ENCODE peak calls at places on chromosomes 5 and 9, in ten cellular contexts. One of them, this sample, is unnamed.

GRCh38 chr5:1767524-1768282 is 31.9 kb downstream of the MRPL36 start:
- DNase-seq in IMR-90: no peak
- DNase-seq in BJ: no peak
- DNase-seq in fibroblast of pulmonary artery: no peak
- DNase-seq in GM12865: no peak
- DNase-seq in left lung: peak; percentile 67
- DNase-seq in AG10803: no peak
- DNase-seq in PC-3: no peak
- DNase-seq in pancreas: peak; percentile 56
- DNase-seq in upper lobe of left lung: no peak
- DNase-seq in this sample: no peak

GRCh38 chr9:130763585-130764200 is 70.1 kb downstream of the EXOSC2 start:
- DNase-seq in IMR-90: no peak
- DNase-seq in BJ: no peak
- DNase-seq in fibroblast of pulmonary artery: no peak
- DNase-seq in GM12865: no peak
- DNase-seq in left lung: no peak
- DNase-seq in AG10803: no peak
- DNase-seq in PC-3: no peak
- DNase-seq in pancreas: no peak
- DNase-seq in upper lobe of left lung: no peak
- DNase-seq in this sample: no peak

GRCh38 chr9:101605547-101605946 is 10.8 kb upstream of the PPP3R2 start:
- DNase-seq in IMR-90: no peak
- DNase-seq in BJ: no peak
- DNase-seq in fibroblast of pulmonary artery: no peak
- DNase-seq in GM12865: no peak
- DNase-seq in left lung: no peak
- DNase-seq in AG10803: no peak
- DNase-seq in PC-3: no peak
- DNase-seq in pancreas: no peak
- DNase-seq in upper lobe of left lung: no peak
- DNase-seq in this sample: no peak

GRCh38 chr5:168820776-168821302 is 241.7 kb upstream of the PANK3 start:
- DNase-seq in IMR-90: no peak
- DNase-seq in BJ: no peak
- DNase-seq in fibroblast of pulmonary artery: no peak
- DNase-seq in GM12865: no peak
- DNase-seq in left lung: no peak
- DNase-seq in AG10803: no peak
- DNase-seq in PC-3: no peak
- DNase-seq in pancreas: no peak
- DNase-seq in upper lobe of left lung: no peak
- DNase-seq in this sample: no peak

GRCh38 chr9:133916159-133916541 is 76.0 kb downstream of the VAV2 start:
- DNase-seq in IMR-90: no peak
- DNase-seq in BJ: no peak
- DNase-seq in fibroblast of pulmonary artery: peak; percentile 46
- DNase-seq in GM12865: no peak
- DNase-seq in left lung: peak; percentile 49
- DNase-seq in AG10803: no peak
- DNase-seq in PC-3: no peak
- DNase-seq in pancreas: peak; percentile 60
- DNase-seq in upper lobe of left lung: no peak
- DNase-seq in this sample: no peak

GRCh38 chr5:148740966-148741742 is 85.3 kb upstream of the ADRB2 start:
- DNase-seq in IMR-90: peak; percentile 85
- DNase-seq in BJ: peak; percentile 51
- DNase-seq in fibroblast of pulmonary artery: peak; percentile 85
- DNase-seq in GM12865: peak; percentile 61
- DNase-seq in left lung: no peak
- DNase-seq in AG10803: peak; percentile 80
- DNase-seq in PC-3: peak; percentile 96
- DNase-seq in pancreas: no peak
- DNase-seq in upper lobe of left lung: no peak
- DNase-seq in this sample: peak; percentile 84

GRCh38 chr9:13613296-13613695 is 333.8 kb upstream of the MPDZ start:
- DNase-seq in IMR-90: no peak
- DNase-seq in BJ: no peak
- DNase-seq in fibroblast of pulmonary artery: no peak
- DNase-seq in GM12865: no peak
- DNase-seq in left lung: no peak
- DNase-seq in AG10803: no peak
- DNase-seq in PC-3: no peak
- DNase-seq in pancreas: no peak
- DNase-seq in upper lobe of left lung: no peak
- DNase-seq in this sample: no peak

GRCh38 chr5:100965291-100965690 is 62.2 kb upstream of the ST8SIA4 start:
- DNase-seq in IMR-90: no peak
- DNase-seq in BJ: no peak
- DNase-seq in fibroblast of pulmonary artery: no peak
- DNase-seq in GM12865: no peak
- DNase-seq in left lung: no peak
- DNase-seq in AG10803: no peak
- DNase-seq in PC-3: no peak
- DNase-seq in pancreas: no peak
- DNase-seq in upper lobe of left lung: no peak
- DNase-seq in this sample: no peak

GRCh38 chr9:15278839-15279238 is 28.2 kb downstream of the TTC39B start:
- DNase-seq in IMR-90: no peak
- DNase-seq in BJ: no peak
- DNase-seq in fibroblast of pulmonary artery: no peak
- DNase-seq in GM12865: no peak
- DNase-seq in left lung: no peak
- DNase-seq in AG10803: no peak
- DNase-seq in PC-3: no peak
- DNase-seq in pancreas: no peak
- DNase-seq in upper lobe of left lung: no peak
- DNase-seq in this sample: no peak

GRCh38 chr5:135832263-135832555 is 2.3 kb upstream of the SLC25A48 start:
- DNase-seq in IMR-90: no peak
- DNase-seq in BJ: no peak
- DNase-seq in fibroblast of pulmonary artery: no peak
- DNase-seq in GM12865: no peak
- DNase-seq in left lung: no peak
- DNase-seq in AG10803: no peak
- DNase-seq in PC-3: no peak
- DNase-seq in pancreas: no peak
- DNase-seq in upper lobe of left lung: no peak
- DNase-seq in this sample: no peak

GRCh38 chr5:145856285-145856818 is 16.5 kb downstream of the GRXCR2 start:
- DNase-seq in IMR-90: peak; percentile 83
- DNase-seq in BJ: no peak
- DNase-seq in fibroblast of pulmonary artery: peak; percentile 68
- DNase-seq in GM12865: no peak
- DNase-seq in left lung: peak; percentile 77
- DNase-seq in AG10803: peak; percentile 53
- DNase-seq in PC-3: no peak
- DNase-seq in pancreas: peak; percentile 47
- DNase-seq in upper lobe of left lung: peak; percentile 40
- DNase-seq in this sample: peak; percentile 36

DNA sequence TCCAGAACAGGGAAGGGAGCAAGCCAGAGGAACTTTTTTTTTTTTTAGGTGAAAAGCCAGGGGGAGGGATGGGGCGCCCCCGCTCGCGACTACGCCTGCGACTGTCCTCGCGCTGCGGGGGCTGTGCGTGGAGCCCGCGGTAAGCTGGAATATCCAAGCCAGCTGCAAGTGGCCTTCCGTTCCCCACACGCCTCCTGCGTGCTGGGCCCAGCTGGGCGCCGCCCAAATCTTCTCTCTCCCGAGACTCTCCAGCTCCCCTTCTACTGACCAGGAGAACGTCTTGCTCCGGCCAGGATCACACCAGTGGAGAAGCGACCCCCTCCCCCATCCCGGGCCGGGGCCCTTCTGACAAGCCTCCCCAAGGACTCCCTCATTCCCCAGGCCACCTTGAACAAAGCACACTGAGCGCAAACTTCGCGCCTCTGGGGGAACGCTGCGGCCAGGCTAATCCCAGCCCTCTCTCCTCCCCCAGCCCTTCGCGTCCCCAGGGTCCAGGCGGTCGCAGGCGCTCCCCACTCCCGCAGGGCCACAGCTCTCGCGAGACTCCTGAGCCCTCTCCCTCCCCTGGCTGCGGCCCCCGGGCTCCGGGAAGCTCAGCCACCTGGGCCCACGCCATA is 6.6 kb downstream of the BARX1 start:
- DNase-seq in IMR-90: no peak
- DNase-seq in BJ: no peak
- DNase-seq in fibroblast of pulmonary artery: no peak
- DNase-seq in GM12865: no peak
- DNase-seq in left lung: no peak
- DNase-seq in AG10803: no peak
- DNase-seq in PC-3: no peak
- DNase-seq in pancreas: no peak
- DNase-seq in upper lobe of left lung: no peak
- DNase-seq in this sample: no peak
- H3K4me3 ChIP-seq in IMR-90: no peak overlapping the region
- H3K4me3 ChIP-seq in BJ: no peak overlapping the region
- H3K4me3 ChIP-seq in fibroblast of pulmonary artery: no peak overlapping the region
- H3K4me3 ChIP-seq in GM12865: no peak overlapping the region
- H3K4me3 ChIP-seq in left lung: no peak overlapping the region
- H3K4me3 ChIP-seq in AG10803: no peak overlapping the region
- H3K4me3 ChIP-seq in PC-3: no peak overlapping the region
- H3K4me3 ChIP-seq in pancreas: no peak overlapping the region
- H3K4me3 ChIP-seq in upper lobe of left lung: no peak overlapping the region
- H3K4me3 ChIP-seq in this sample: no peak overlapping the region

GRCh38 chr5:62722360-62722759 is 143.7 kb downstream of the LRRC70 start:
- DNase-seq in IMR-90: no peak
- DNase-seq in BJ: no peak
- DNase-seq in fibroblast of pulmonary artery: no peak
- DNase-seq in GM12865: no peak
- DNase-seq in left lung: no peak
- DNase-seq in AG10803: no peak
- DNase-seq in PC-3: no peak
- DNase-seq in pancreas: no peak
- DNase-seq in upper lobe of left lung: no peak
- DNase-seq in this sample: no peak

GRCh38 chr5:62718368-62718767 is 139.7 kb downstream of the LRRC70 start:
- DNase-seq in IMR-90: no peak
- DNase-seq in BJ: no peak
- DNase-seq in fibroblast of pulmonary artery: peak; percentile 21
- DNase-seq in GM12865: peak; percentile 6
- DNase-seq in left lung: no peak
- DNase-seq in AG10803: peak; percentile 1
- DNase-seq in PC-3: no peak
- DNase-seq in pancreas: no peak
- DNase-seq in upper lobe of left lung: no peak
- DNase-seq in this sample: peak; percentile 4

GRCh38 chr5:62717211-62717927 is 138.8 kb downstream of the LRRC70 start:
- DNase-seq in IMR-90: no peak
- DNase-seq in BJ: no peak
- DNase-seq in fibroblast of pulmonary artery: peak; percentile 3
- DNase-seq in GM12865: no peak
- DNase-seq in left lung: no peak
- DNase-seq in AG10803: no peak
- DNase-seq in PC-3: no peak
- DNase-seq in pancreas: no peak
- DNase-seq in upper lobe of left lung: no peak
- DNase-seq in this sample: no peak

GRCh38 chr5:62719061-62719730 is 140.6 kb downstream of the LRRC70 start:
- DNase-seq in IMR-90: no peak
- DNase-seq in BJ: no peak
- DNase-seq in fibroblast of pulmonary artery: no peak
- DNase-seq in GM12865: no peak
- DNase-seq in left lung: no peak
- DNase-seq in AG10803: no peak
- DNase-seq in PC-3: no peak
- DNase-seq in pancreas: no peak
- DNase-seq in upper lobe of left lung: no peak
- DNase-seq in this sample: no peak

DNA sequence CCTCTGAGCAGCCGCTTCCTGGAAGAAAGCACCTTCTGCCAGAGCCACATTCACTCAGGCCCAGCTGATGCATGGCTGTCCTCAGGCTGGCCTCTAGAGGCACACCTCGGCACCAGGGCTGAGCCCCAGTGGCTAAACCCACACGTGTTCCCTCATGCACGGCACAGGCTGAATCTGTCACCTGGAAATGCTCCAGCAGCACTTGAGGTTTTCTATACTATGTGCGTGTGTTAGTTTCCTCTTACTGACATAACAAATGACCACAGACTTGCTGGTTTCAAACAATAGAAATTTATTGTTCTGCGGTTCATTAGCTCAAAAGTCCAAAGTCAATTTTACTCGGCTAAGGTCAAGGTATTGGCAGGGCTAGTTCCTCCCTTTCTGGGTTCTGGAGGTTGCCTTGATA is 141.4 kb downstream of the LRRC70 start:
- DNase-seq in IMR-90: peak; percentile 21
- DNase-seq in BJ: no peak
- DNase-seq in fibroblast of pulmonary artery: peak; percentile 17
- DNase-seq in GM12865: peak; percentile 70
- DNase-seq in left lung: no peak
- DNase-seq in AG10803: peak; percentile 12
- DNase-seq in PC-3: peak; percentile 41
- DNase-seq in pancreas: no peak
- DNase-seq in upper lobe of left lung: peak; percentile 24
- DNase-seq in this sample: no peak
- TF ChIP-seq CTCF in IMR-90: peak; percentile 15
- TF ChIP-seq CTCF in BJ: peak; percentile 19
- TF ChIP-seq CTCF in fibroblast of pulmonary artery: peak; percentile 33
- TF ChIP-seq CTCF in GM12865: peak; percentile 45
- TF ChIP-seq CTCF in left lung: no peak
- TF ChIP-seq CTCF in AG10803: no peak
- TF ChIP-seq CTCF in PC-3: peak; percentile 38
- TF ChIP-seq CTCF in pancreas: no peak
- TF ChIP-seq CTCF in upper lobe of left lung: peak; percentile 17
- TF ChIP-seq CTCF in this sample: peak; percentile 21

GRCh38 chr9:137218754-137219271 is 3.2 kb downstream of the RNF208 start:
- DNase-seq in IMR-90: peak; percentile 34
- DNase-seq in BJ: no peak
- DNase-seq in fibroblast of pulmonary artery: peak; percentile 60
- DNase-seq in GM12865: no peak
- DNase-seq in left lung: no peak
- DNase-seq in AG10803: no peak
- DNase-seq in PC-3: peak; percentile 65
- DNase-seq in pancreas: no peak
- DNase-seq in upper lobe of left lung: peak; percentile 73
- DNase-seq in this sample: peak; percentile 55
- H3K4me3 ChIP-seq in IMR-90: no peak overlapping the region
- H3K4me3 ChIP-seq in BJ: no peak overlapping the region
- H3K4me3 ChIP-seq in fibroblast of pulmonary artery: no peak overlapping the region
- H3K4me3 ChIP-seq in GM12865: no peak overlapping the region
- H3K4me3 ChIP-seq in left lung: no peak overlapping the region
- H3K4me3 ChIP-seq in AG10803: no peak overlapping the region
- H3K4me3 ChIP-seq in PC-3: peak overlapping the region; percentile 70
- H3K4me3 ChIP-seq in pancreas: no peak overlapping the region
- H3K4me3 ChIP-seq in upper lobe of left lung: no peak overlapping the region
- H3K4me3 ChIP-seq in this sample: no peak overlapping the region

DNA sequence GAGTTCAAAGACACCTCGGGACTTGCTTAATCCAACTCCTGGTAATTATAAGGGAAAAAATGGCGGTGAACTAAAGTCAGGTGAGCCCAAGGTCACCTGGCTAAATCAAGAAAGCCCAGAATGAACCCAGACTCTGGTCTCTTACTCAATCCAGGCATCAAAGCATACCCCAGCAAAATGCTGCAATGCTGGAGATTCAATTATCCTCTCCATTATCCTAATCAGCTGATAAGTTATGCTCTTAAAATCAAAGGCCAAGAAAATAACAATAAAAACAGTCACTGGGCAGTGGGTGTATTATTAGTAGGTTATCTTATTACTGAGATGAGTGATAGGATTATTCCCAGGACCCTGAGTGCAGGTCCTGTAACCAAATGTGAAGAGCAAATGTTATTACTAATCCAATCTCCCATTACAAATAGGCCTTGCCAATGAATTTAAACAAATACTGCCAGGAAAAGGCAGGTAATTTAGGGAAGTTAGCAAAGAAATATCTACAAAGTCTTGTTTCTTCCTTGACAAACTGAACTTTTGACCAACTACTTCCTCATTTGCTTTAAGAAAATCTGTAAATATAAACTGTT is 103.4 kb downstream of the MED27 start:
- DNase-seq in IMR-90: no peak
- DNase-seq in BJ: no peak
- DNase-seq in fibroblast of pulmonary artery: no peak
- DNase-seq in GM12865: no peak
- DNase-seq in left lung: no peak
- DNase-seq in AG10803: no peak
- DNase-seq in PC-3: no peak
- DNase-seq in pancreas: no peak
- DNase-seq in upper lobe of left lung: no peak
- DNase-seq in this sample: no peak
- TF ChIP-seq CTCF in IMR-90: no peak
- TF ChIP-seq CTCF in BJ: no peak
- TF ChIP-seq CTCF in fibroblast of pulmonary artery: no peak
- TF ChIP-seq CTCF in GM12865: no peak
- TF ChIP-seq CTCF in left lung: no peak
- TF ChIP-seq CTCF in AG10803: no peak
- TF ChIP-seq CTCF in PC-3: no peak
- TF ChIP-seq CTCF in pancreas: no peak
- TF ChIP-seq CTCF in upper lobe of left lung: no peak
- TF ChIP-seq CTCF in this sample: no peak